ENCODE peak calls at places on chromosomes 11 and 22, in nine cellular contexts. One of them, this sample, is unnamed.

GRCh38 chr11:30741039-30741550 is 154.9 kb upstream of the MPPED2 start:
- DNase-seq in mucosa of gallbladder: no peak
- DNase-seq in T-helper 2 cell: no peak
- DNase-seq in T-helper 22 cell: no peak
- DNase-seq in LoVo: no peak
- DNase-seq in GM20000: no peak
- DNase-seq in ureter: no peak
- DNase-seq in GM23248: peak; percentile 11
- DNase-seq in fibroblast of villous mesenchyme: peak; percentile 94
- DNase-seq in this sample: no peak

GRCh38 chr11:75024068-75024449 is 35.3 kb downstream of the NEU3 start:
- DNase-seq in mucosa of gallbladder: no peak
- DNase-seq in T-helper 2 cell: no peak
- DNase-seq in T-helper 22 cell: no peak
- DNase-seq in LoVo: no peak
- DNase-seq in GM20000: no peak
- DNase-seq in ureter: no peak
- DNase-seq in GM23248: no peak
- DNase-seq in fibroblast of villous mesenchyme: no peak
- DNase-seq in this sample: no peak

GRCh38 chr11:85569525-85569924 is 57.6 kb downstream of the DLG2 start:
- DNase-seq in mucosa of gallbladder: no peak
- DNase-seq in T-helper 2 cell: no peak
- DNase-seq in T-helper 22 cell: no peak
- DNase-seq in LoVo: no peak
- DNase-seq in GM20000: no peak
- DNase-seq in ureter: no peak
- DNase-seq in GM23248: no peak
- DNase-seq in fibroblast of villous mesenchyme: no peak
- DNase-seq in this sample: no peak

GRCh38 chr11:116731097-116731761 is 41.6 kb downstream of the BUD13 start:
- DNase-seq in mucosa of gallbladder: no peak
- DNase-seq in T-helper 2 cell: no peak
- DNase-seq in T-helper 22 cell: no peak
- DNase-seq in LoVo: no peak
- DNase-seq in GM20000: no peak
- DNase-seq in ureter: no peak
- DNase-seq in GM23248: peak; percentile 35
- DNase-seq in fibroblast of villous mesenchyme: peak; percentile 1
- DNase-seq in this sample: no peak

GRCh38 chr11:36628141-36628540 is 30.1 kb upstream of the RAG2 start:
- DNase-seq in mucosa of gallbladder: no peak
- DNase-seq in T-helper 2 cell: no peak
- DNase-seq in T-helper 22 cell: no peak
- DNase-seq in LoVo: no peak
- DNase-seq in GM20000: no peak
- DNase-seq in ureter: no peak
- DNase-seq in GM23248: no peak
- DNase-seq in fibroblast of villous mesenchyme: no peak
- DNase-seq in this sample: no peak

GRCh38 chr11:78809931-78810481 is 235.3 kb upstream of the NARS2 start:
- DNase-seq in mucosa of gallbladder: no peak
- DNase-seq in T-helper 2 cell: no peak
- DNase-seq in T-helper 22 cell: no peak
- DNase-seq in LoVo: no peak
- DNase-seq in GM20000: no peak
- DNase-seq in ureter: no peak
- DNase-seq in GM23248: no peak
- DNase-seq in fibroblast of villous mesenchyme: peak; percentile 79
- DNase-seq in this sample: no peak

GRCh38 chr11:44993971-44994705 is 43.5 kb upstream of the TP53I11 start:
- DNase-seq in mucosa of gallbladder: no peak
- DNase-seq in T-helper 2 cell: no peak
- DNase-seq in T-helper 22 cell: no peak
- DNase-seq in LoVo: no peak
- DNase-seq in GM20000: no peak
- DNase-seq in ureter: no peak
- DNase-seq in GM23248: no peak
- DNase-seq in fibroblast of villous mesenchyme: no peak
- DNase-seq in this sample: no peak

GRCh38 chr22:23522642-23523251 is 57.3 kb downstream of the IGLL1 start:
- DNase-seq in mucosa of gallbladder: no peak
- DNase-seq in T-helper 2 cell: no peak
- DNase-seq in T-helper 22 cell: no peak
- DNase-seq in LoVo: no peak
- DNase-seq in GM20000: no peak
- DNase-seq in ureter: no peak
- DNase-seq in GM23248: peak; percentile 67
- DNase-seq in fibroblast of villous mesenchyme: peak; percentile 19
- DNase-seq in this sample: no peak

GRCh38 chr11:1341928-1342524 is 32.6 kb upstream of the TOLLIP start:
- DNase-seq in mucosa of gallbladder: no peak
- DNase-seq in T-helper 2 cell: no peak
- DNase-seq in T-helper 22 cell: no peak
- DNase-seq in LoVo: no peak
- DNase-seq in GM20000: no peak
- DNase-seq in ureter: no peak
- DNase-seq in GM23248: peak; percentile 65
- DNase-seq in fibroblast of villous mesenchyme: peak; percentile 67
- DNase-seq in this sample: no peak

GRCh38 chr11:4094348-4095291 is at the start of gene RRM1:
- DNase-seq in mucosa of gallbladder: peak; percentile 95
- DNase-seq in T-helper 2 cell: peak; percentile 92
- DNase-seq in T-helper 22 cell: peak; percentile 87
- DNase-seq in LoVo: peak; percentile 97
- DNase-seq in GM20000: peak; percentile 90
- DNase-seq in ureter: peak; percentile 96
- DNase-seq in GM23248: peak; percentile 98
- DNase-seq in fibroblast of villous mesenchyme: peak; percentile 97
- DNase-seq in this sample: peak; percentile 93

GRCh38 chr11:1082346-1082727 is 7.7 kb downstream of the MUC2 start:
- DNase-seq in mucosa of gallbladder: no peak
- DNase-seq in T-helper 2 cell: no peak
- DNase-seq in T-helper 22 cell: no peak
- DNase-seq in LoVo: no peak
- DNase-seq in GM20000: no peak
- DNase-seq in ureter: no peak
- DNase-seq in GM23248: no peak
- DNase-seq in fibroblast of villous mesenchyme: no peak
- DNase-seq in this sample: no peak

GRCh38 chr22:49694462-49695260 is 133.0 kb downstream of the BRD1 start:
- DNase-seq in mucosa of gallbladder: no peak
- DNase-seq in T-helper 2 cell: no peak
- DNase-seq in T-helper 22 cell: no peak
- DNase-seq in LoVo: no peak
- DNase-seq in GM20000: no peak
- DNase-seq in ureter: peak; percentile 26
- DNase-seq in GM23248: no peak
- DNase-seq in fibroblast of villous mesenchyme: no peak
- DNase-seq in this sample: no peak

GRCh38 chr11:13354335-13354734 is 76.7 kb downstream of the BMAL1 start:
- DNase-seq in mucosa of gallbladder: no peak
- DNase-seq in T-helper 2 cell: no peak
- DNase-seq in T-helper 22 cell: no peak
- DNase-seq in LoVo: no peak
- DNase-seq in GM20000: no peak
- DNase-seq in ureter: no peak
- DNase-seq in GM23248: peak; percentile 30
- DNase-seq in fibroblast of villous mesenchyme: peak; percentile 37
- DNase-seq in this sample: no peak

GRCh38 chr11:77065878-77066228 is 918 bp upstream of the CAPN5 start:
- DNase-seq in mucosa of gallbladder: peak; percentile 39
- DNase-seq in T-helper 2 cell: no peak
- DNase-seq in T-helper 22 cell: no peak
- DNase-seq in LoVo: no peak
- DNase-seq in GM20000: peak; percentile 44
- DNase-seq in ureter: peak; percentile 70
- DNase-seq in GM23248: peak; percentile 88
- DNase-seq in fibroblast of villous mesenchyme: peak; percentile 80
- DNase-seq in this sample: no peak

GRCh38 chr11:62471603-62472002 is 52.8 kb downstream of the SCGB1A1 start:
- DNase-seq in mucosa of gallbladder: no peak
- DNase-seq in T-helper 2 cell: no peak
- DNase-seq in T-helper 22 cell: no peak
- DNase-seq in LoVo: no peak
- DNase-seq in GM20000: no peak
- DNase-seq in ureter: no peak
- DNase-seq in GM23248: no peak
- DNase-seq in fibroblast of villous mesenchyme: no peak
- DNase-seq in this sample: no peak

GRCh38 chr11:58629857-58630256 is 7.4 kb downstream of the CNTF start:
- DNase-seq in mucosa of gallbladder: no peak
- DNase-seq in T-helper 2 cell: no peak
- DNase-seq in T-helper 22 cell: no peak
- DNase-seq in LoVo: peak; percentile 11
- DNase-seq in GM20000: peak; percentile 49
- DNase-seq in ureter: no peak
- DNase-seq in GM23248: peak; percentile 82
- DNase-seq in fibroblast of villous mesenchyme: peak; percentile 73
- DNase-seq in this sample: no peak

GRCh38 chr11:69442012-69442806 is 39.3 kb upstream of the LINC01488 start:
- DNase-seq in mucosa of gallbladder: no peak
- DNase-seq in T-helper 2 cell: no peak
- DNase-seq in T-helper 22 cell: no peak
- DNase-seq in LoVo: no peak
- DNase-seq in GM20000: no peak
- DNase-seq in ureter: no peak
- DNase-seq in GM23248: peak; percentile 68
- DNase-seq in fibroblast of villous mesenchyme: no peak
- DNase-seq in this sample: no peak

GRCh38 chr22:39519681-39520053 is 695 bp upstream of the ATF4 start:
- DNase-seq in mucosa of gallbladder: peak; percentile 58
- DNase-seq in T-helper 2 cell: no peak
- DNase-seq in T-helper 22 cell: no peak
- DNase-seq in LoVo: peak; percentile 46
- DNase-seq in GM20000: peak; percentile 66
- DNase-seq in ureter: no peak
- DNase-seq in GM23248: peak; percentile 89
- DNase-seq in fibroblast of villous mesenchyme: no peak
- DNase-seq in this sample: no peak

GRCh38 chr22:49197500-49197899 is 630.2 kb downstream of the BRD1 start:
- DNase-seq in mucosa of gallbladder: no peak
- DNase-seq in T-helper 2 cell: no peak
- DNase-seq in T-helper 22 cell: no peak
- DNase-seq in LoVo: no peak
- DNase-seq in GM20000: no peak
- DNase-seq in ureter: no peak
- DNase-seq in GM23248: no peak
- DNase-seq in fibroblast of villous mesenchyme: no peak
- DNase-seq in this sample: no peak

GRCh38 chr11:79940976-79941735 is 500.3 kb upstream of the TENM4 start:
- DNase-seq in mucosa of gallbladder: no peak
- DNase-seq in T-helper 2 cell: no peak
- DNase-seq in T-helper 22 cell: no peak
- DNase-seq in LoVo: no peak
- DNase-seq in GM20000: no peak
- DNase-seq in ureter: no peak
- DNase-seq in GM23248: peak; percentile 1
- DNase-seq in fibroblast of villous mesenchyme: no peak
- DNase-seq in this sample: no peak

GRCh38 chr11:67117667-67118058 is 1.4 kb upstream of the KDM2A start:
- DNase-seq in mucosa of gallbladder: no peak
- DNase-seq in T-helper 2 cell: peak; percentile 40
- DNase-seq in T-helper 22 cell: peak; percentile 18
- DNase-seq in LoVo: no peak
- DNase-seq in GM20000: no peak
- DNase-seq in ureter: peak; percentile 58
- DNase-seq in GM23248: peak; percentile 31
- DNase-seq in fibroblast of villous mesenchyme: peak; percentile 20
- DNase-seq in this sample: no peak

GRCh38 chr11:115912484-115912945 is 408.3 kb upstream of the CADM1 start:
- DNase-seq in mucosa of gallbladder: no peak
- DNase-seq in T-helper 2 cell: no peak
- DNase-seq in T-helper 22 cell: no peak
- DNase-seq in LoVo: no peak
- DNase-seq in GM20000: peak; percentile 28
- DNase-seq in ureter: no peak
- DNase-seq in GM23248: no peak
- DNase-seq in fibroblast of villous mesenchyme: no peak
- DNase-seq in this sample: no peak

GRCh38 chr11:10520562-10520961 is 20.4 kb downstream of the RNF141 start:
- DNase-seq in mucosa of gallbladder: no peak
- DNase-seq in T-helper 2 cell: no peak
- DNase-seq in T-helper 22 cell: no peak
- DNase-seq in LoVo: no peak
- DNase-seq in GM20000: no peak
- DNase-seq in ureter: no peak
- DNase-seq in GM23248: no peak
- DNase-seq in fibroblast of villous mesenchyme: no peak
- DNase-seq in this sample: no peak

GRCh38 chr11:2787816-2788750 is 88.3 kb upstream of the KCNQ1OT1 start:
- DNase-seq in mucosa of gallbladder: no peak
- DNase-seq in T-helper 2 cell: no peak
- DNase-seq in T-helper 22 cell: no peak
- DNase-seq in LoVo: no peak
- DNase-seq in GM20000: no peak
- DNase-seq in ureter: no peak
- DNase-seq in GM23248: no peak
- DNase-seq in fibroblast of villous mesenchyme: no peak
- DNase-seq in this sample: no peak

GRCh38 chr11:131042711-131043110 is 126.4 kb upstream of the SNX19 start:
- DNase-seq in mucosa of gallbladder: no peak
- DNase-seq in T-helper 2 cell: no peak
- DNase-seq in T-helper 22 cell: no peak
- DNase-seq in LoVo: no peak
- DNase-seq in GM20000: no peak
- DNase-seq in ureter: no peak
- DNase-seq in GM23248: no peak
- DNase-seq in fibroblast of villous mesenchyme: no peak
- DNase-seq in this sample: no peak

GRCh38 chr11:108218455-108218854 is 4.0 kb downstream of the NPAT start:
- DNase-seq in mucosa of gallbladder: no peak
- DNase-seq in T-helper 2 cell: no peak
- DNase-seq in T-helper 22 cell: no peak
- DNase-seq in LoVo: no peak
- DNase-seq in GM20000: no peak
- DNase-seq in ureter: no peak
- DNase-seq in GM23248: peak; percentile 55
- DNase-seq in fibroblast of villous mesenchyme: no peak
- DNase-seq in this sample: no peak

GRCh38 chr22:24994070-24994763 is 41.7 kb downstream of the KIAA1671 start:
- DNase-seq in mucosa of gallbladder: peak; percentile 64
- DNase-seq in T-helper 2 cell: no peak
- DNase-seq in T-helper 22 cell: no peak
- DNase-seq in LoVo: peak; percentile 80
- DNase-seq in GM20000: no peak
- DNase-seq in ureter: no peak
- DNase-seq in GM23248: peak; percentile 88
- DNase-seq in fibroblast of villous mesenchyme: no peak
- DNase-seq in this sample: no peak

This sample was measured in T-cell.